ENCODE peak calls at places on chromosomes 1 and 21, in four cellular contexts. One of them, this sample, is unnamed.

GRCh38 chr1:21552715-21553114 is 43.5 kb downstream of the ALPL start:
- DNase-seq in A549: no peak
- DNase-seq in K562: no peak
- DNase-seq in GM12878: no peak
- DNase-seq in this sample: no peak

GRCh38 chr1:157367091-157367739 is 185.1 kb downstream of the FCRL5 start:
- DNase-seq in A549: no peak
- DNase-seq in K562: peak; percentile 29
- DNase-seq in GM12878: no peak
- DNase-seq in this sample: no peak

GRCh38 chr1:223846668-223847007 is 891 bp upstream of the TP53BP2 start:
- DNase-seq in A549: no peak
- DNase-seq in K562: no peak
- DNase-seq in GM12878: no peak
- DNase-seq in this sample: peak; percentile 53

GRCh38 chr1:201602413-201603265 is 63.7 kb downstream of the NAV1 start:
- DNase-seq in A549: peak; percentile 64
- DNase-seq in K562: no peak
- DNase-seq in GM12878: no peak
- DNase-seq in this sample: no peak

GRCh38 chr1:6367381-6368007 is 26.1 kb downstream of the ACOT7 start:
- DNase-seq in A549: no peak
- DNase-seq in K562: no peak
- DNase-seq in GM12878: no peak
- DNase-seq in this sample: no peak

GRCh38 chr1:229251185-229251584 is 19.7 kb upstream of the RAB4A start:
- DNase-seq in A549: no peak
- DNase-seq in K562: no peak
- DNase-seq in GM12878: no peak
- DNase-seq in this sample: no peak

GRCh38 chr1:27672750-27673112 is 739 bp upstream of the IFI6 start:
- DNase-seq in A549: no peak
- DNase-seq in K562: no peak
- DNase-seq in GM12878: no peak
- DNase-seq in this sample: no peak

GRCh38 chr1:116820362-116820761 is 66.1 kb downstream of the CD2 start:
- DNase-seq in A549: no peak
- DNase-seq in K562: no peak
- DNase-seq in GM12878: no peak
- DNase-seq in this sample: no peak

GRCh38 chr1:197451424-197451823 is 183.4 kb downstream of the CRB1 start:
- DNase-seq in A549: no peak
- DNase-seq in K562: no peak
- DNase-seq in GM12878: no peak
- DNase-seq in this sample: no peak

GRCh38 chr1:226864311-226864710 is 6.1 kb upstream of the PSEN2 start:
- DNase-seq in A549: no peak
- DNase-seq in K562: no peak
- DNase-seq in GM12878: no peak
- DNase-seq in this sample: no peak

GRCh38 chr1:54796902-54797301 is 4.2 kb downstream of the TTC22 start:
- DNase-seq in A549: no peak
- DNase-seq in K562: no peak
- DNase-seq in GM12878: no peak
- DNase-seq in this sample: no peak

GRCh38 chr1:26710811-26711210 is 15.0 kb downstream of the ARID1A start:
- DNase-seq in A549: no peak
- DNase-seq in K562: no peak
- DNase-seq in GM12878: no peak
- DNase-seq in this sample: no peak

GRCh38 chr1:16076871-16077250 is 3.4 kb upstream of the FAM131C start:
- DNase-seq in A549: no peak
- DNase-seq in K562: no peak
- DNase-seq in GM12878: no peak
- DNase-seq in this sample: peak; percentile 82

GRCh38 chr21:32702702-32703101 is 25.1 kb downstream of the SYNJ1 start:
- DNase-seq in A549: no peak
- DNase-seq in K562: no peak
- DNase-seq in GM12878: no peak
- DNase-seq in this sample: no peak

GRCh38 chr21:43697758-43698643 is 20.9 kb upstream of the PDXK start:
- DNase-seq in A549: no peak
- DNase-seq in K562: no peak
- DNase-seq in GM12878: no peak
- DNase-seq in this sample: no peak

GRCh38 chr1:98053471-98054366 is 132.9 kb upstream of the DPYD start:
- DNase-seq in A549: no peak
- DNase-seq in K562: peak; percentile 64
- DNase-seq in GM12878: no peak
- DNase-seq in this sample: peak; percentile 87

GRCh38 chr21:34707876-34708325 is 39.1 kb downstream of the CLIC6 start:
- DNase-seq in A549: no peak
- DNase-seq in K562: no peak
- DNase-seq in GM12878: peak; percentile 66
- DNase-seq in this sample: no peak

GRCh38 chr1:95650631-95651030 is 416.6 kb downstream of the RWDD3 start:
- DNase-seq in A549: no peak
- DNase-seq in K562: no peak
- DNase-seq in GM12878: no peak
- DNase-seq in this sample: no peak

GRCh38 chr1:242534753-242535152 is 10.3 kb upstream of the PLD5 start:
- DNase-seq in A549: no peak
- DNase-seq in K562: no peak
- DNase-seq in GM12878: no peak
- DNase-seq in this sample: no peak

GRCh38 chr1:40760984-40761383 is 22.6 kb upstream of the KCNQ4 start:
- DNase-seq in A549: no peak
- DNase-seq in K562: no peak
- DNase-seq in GM12878: no peak
- DNase-seq in this sample: no peak

GRCh38 chr1:212916395-212917133 is 33.8 kb upstream of the VASH2 start:
- DNase-seq in A549: no peak
- DNase-seq in K562: peak; percentile 42
- DNase-seq in GM12878: no peak
- DNase-seq in this sample: no peak

GRCh38 chr21:23837564-23837963 is 1769.7 kb downstream of the MRPL39 start:
- DNase-seq in A549: no peak
- DNase-seq in K562: no peak
- DNase-seq in GM12878: no peak
- DNase-seq in this sample: no peak

GRCh38 chr1:162984699-162985098 is 84.5 kb upstream of the RGS4 start:
- DNase-seq in A549: no peak
- DNase-seq in K562: no peak
- DNase-seq in GM12878: no peak
- DNase-seq in this sample: no peak

GRCh38 chr1:162985816-162986215 is 83.3 kb upstream of the RGS4 start:
- DNase-seq in A549: no peak
- DNase-seq in K562: no peak
- DNase-seq in GM12878: no peak
- DNase-seq in this sample: no peak

GRCh38 chr1:162988869-162989268 is 80.3 kb upstream of the RGS4 start:
- DNase-seq in A549: no peak
- DNase-seq in K562: no peak
- DNase-seq in GM12878: no peak
- DNase-seq in this sample: no peak

GRCh38 chr1:162990665-162991064 is 78.5 kb upstream of the RGS4 start:
- DNase-seq in A549: no peak
- DNase-seq in K562: no peak
- DNase-seq in GM12878: no peak
- DNase-seq in this sample: no peak

GRCh38 chr1:162987866-162988265 is 81.3 kb upstream of the RGS4 start:
- DNase-seq in A549: no peak
- DNase-seq in K562: no peak
- DNase-seq in GM12878: no peak
- DNase-seq in this sample: no peak
- TF ChIP-seq EP300 in A549: no peak
- TF ChIP-seq EP300 in K562: no peak
- TF ChIP-seq EP300 in GM12878: no peak
- TF ChIP-seq EP300 in this sample: no peak

DNA sequence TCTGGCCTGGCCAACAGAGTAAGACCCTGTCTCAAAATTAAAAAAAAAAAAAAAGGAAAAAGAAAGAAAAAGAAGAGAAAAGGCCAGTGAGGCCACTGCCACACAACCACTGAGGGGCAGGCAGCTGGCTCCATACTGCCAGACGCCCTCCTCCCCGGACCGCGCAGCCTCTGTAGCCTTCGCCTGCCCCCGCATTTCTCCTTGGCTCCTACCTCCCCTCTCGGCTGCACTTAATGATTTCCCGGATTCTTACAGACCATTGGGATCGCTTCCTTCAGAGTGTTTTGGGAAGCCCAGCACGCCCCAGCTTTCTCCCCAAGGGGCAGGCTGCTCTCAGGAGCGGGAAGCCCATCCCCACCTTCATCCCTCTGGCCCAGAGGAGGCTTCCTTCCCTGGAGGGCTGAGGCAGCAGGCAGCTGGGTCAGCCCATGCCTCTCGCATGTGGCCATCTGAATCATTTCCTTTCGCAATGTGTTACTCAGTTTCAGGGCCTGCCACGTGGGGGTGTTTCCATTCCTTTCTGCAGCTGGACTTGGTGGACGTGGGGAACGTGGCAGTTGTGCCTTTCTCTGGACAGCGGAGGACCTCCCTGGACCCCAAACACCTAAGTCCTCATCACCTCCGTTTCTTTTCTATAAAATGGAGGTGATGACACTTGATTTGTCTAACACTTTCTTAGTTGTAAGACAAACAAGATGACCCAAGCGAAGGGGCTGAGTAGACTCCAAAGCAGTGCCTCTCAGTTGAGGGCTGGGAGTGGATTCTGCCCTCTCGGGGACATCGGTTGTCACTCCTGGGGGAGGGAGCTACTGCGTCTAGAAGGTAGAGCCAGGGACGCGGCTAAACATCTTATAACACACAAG is 2.3 kb downstream of the SLC2A5 start:
- DNase-seq in A549: no peak
- DNase-seq in K562: no peak
- DNase-seq in GM12878: no peak
- DNase-seq in this sample: no peak
- TF ChIP-seq CTCF in A549: no peak
- TF ChIP-seq CTCF in K562: peak; percentile 17
- TF ChIP-seq CTCF in GM12878: no peak
- TF ChIP-seq CTCF in this sample: no peak

DNA sequence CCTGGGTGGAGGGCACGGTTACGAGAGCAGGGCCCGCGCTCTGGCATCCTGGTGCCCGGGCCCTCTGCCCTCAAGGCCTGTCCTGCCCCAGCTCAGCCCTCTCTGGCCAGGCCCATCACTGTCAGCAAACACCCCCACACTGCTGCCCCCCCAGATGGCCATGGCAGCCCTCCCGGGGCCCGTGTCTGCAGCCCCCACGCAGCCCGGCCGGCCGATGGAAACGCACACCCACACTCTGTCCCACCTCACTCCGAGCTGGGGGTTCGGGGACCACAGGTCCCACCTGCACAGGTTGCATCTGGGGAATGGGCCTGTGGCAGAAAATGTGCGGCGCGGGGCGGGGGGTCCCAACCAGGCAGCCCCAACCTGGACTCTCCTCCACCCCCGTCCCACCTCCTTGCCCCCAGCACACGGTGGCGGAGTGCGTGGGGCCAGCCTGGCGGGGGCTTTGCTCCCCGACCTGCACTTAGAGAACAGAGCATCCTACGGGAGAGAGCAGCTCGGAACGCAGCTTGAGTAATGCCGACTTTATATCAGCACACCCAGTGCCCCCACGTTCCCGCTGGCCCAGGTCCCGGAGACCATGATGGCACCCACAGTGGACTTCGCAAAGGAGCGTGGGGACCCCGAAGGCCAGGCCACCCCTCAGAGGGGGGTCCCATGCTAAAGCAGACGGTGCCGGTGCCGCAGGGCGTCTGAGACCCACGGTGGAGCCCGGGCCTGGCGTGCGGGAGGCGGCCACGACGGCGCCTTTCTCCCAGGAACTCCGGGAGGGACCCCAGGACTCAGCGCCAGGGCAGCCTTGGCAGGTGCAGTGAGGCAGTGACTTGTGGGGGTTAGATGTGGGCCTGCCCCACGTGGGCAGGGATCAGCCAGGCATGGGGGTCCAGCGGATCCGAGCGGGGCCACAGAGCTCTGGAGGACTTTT is 7.5 kb upstream of the RNF223 start:
- DNase-seq in A549: no peak
- DNase-seq in K562: no peak
- DNase-seq in GM12878: no peak
- DNase-seq in this sample: peak; percentile 21
- TF ChIP-seq RCOR1 in A549: no peak
- TF ChIP-seq RCOR1 in K562: no peak
- TF ChIP-seq RCOR1 in GM12878: no peak
- TF ChIP-seq RCOR1 in this sample: no peak

DNA sequence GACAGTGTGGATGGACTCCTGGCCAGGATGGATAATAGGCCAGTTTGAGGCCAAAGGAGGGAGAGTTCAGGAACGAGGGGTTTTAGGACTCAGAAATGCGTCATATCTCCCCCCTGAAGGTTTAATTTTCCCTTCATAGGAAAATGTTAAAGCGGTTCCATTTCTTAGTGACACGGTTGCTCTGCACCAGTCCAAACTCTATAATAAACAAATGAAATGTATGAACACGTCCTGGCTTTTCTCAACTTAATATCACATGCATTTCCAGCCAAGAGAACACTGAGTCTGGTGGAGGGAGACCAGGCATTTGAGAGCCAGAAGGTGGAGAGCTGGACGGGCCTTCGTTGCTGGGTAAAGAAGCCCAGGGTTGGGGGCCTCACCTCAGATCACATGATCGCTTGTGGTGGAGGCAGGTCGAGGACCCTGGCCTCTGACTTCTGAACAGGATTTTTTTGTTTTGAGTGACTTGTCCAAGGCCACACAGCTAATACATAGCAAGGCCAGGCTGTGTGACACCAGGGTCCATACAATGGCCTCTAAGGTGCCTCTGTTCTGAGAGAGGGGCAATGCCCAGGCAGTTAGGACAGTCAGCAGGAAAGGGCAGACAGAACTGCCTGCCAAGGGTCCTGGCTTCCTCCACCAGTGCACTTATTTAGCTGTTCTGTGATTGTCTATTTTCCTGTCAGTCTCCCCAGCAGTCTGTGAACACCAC is 11.4 kb downstream of the SLC1A7 start:
- DNase-seq in A549: no peak
- DNase-seq in K562: no peak
- DNase-seq in GM12878: no peak
- DNase-seq in this sample: no peak
- TF ChIP-seq EP300 in A549: no peak
- TF ChIP-seq EP300 in K562: no peak
- TF ChIP-seq EP300 in GM12878: no peak
- TF ChIP-seq EP300 in this sample: no peak

GRCh38 chr1:113178522-113178921 is 105.5 kb downstream of the LRIG2 start:
- DNase-seq in A549: no peak
- DNase-seq in K562: no peak
- DNase-seq in GM12878: no peak
- DNase-seq in this sample: no peak
- TF ChIP-seq CTCF in A549: no peak
- TF ChIP-seq CTCF in K562: peak; percentile 54
- TF ChIP-seq CTCF in GM12878: no peak
- TF ChIP-seq CTCF in this sample: peak; percentile 27

GRCh38 chr1:77825356-77825709 is 45.9 kb downstream of the MIGA1 start:
- DNase-seq in A549: no peak
- DNase-seq in K562: no peak
- DNase-seq in GM12878: peak; percentile 1
- DNase-seq in this sample: no peak
- TF ChIP-seq RCOR1 in A549: no peak
- TF ChIP-seq RCOR1 in K562: no peak
- TF ChIP-seq RCOR1 in GM12878: no peak
- TF ChIP-seq RCOR1 in this sample: no peak

GRCh38 chr1:76084685-76085084 is 10.1 kb downstream of the ST6GALNAC3 start:
- DNase-seq in A549: no peak
- DNase-seq in K562: no peak
- DNase-seq in GM12878: no peak
- DNase-seq in this sample: no peak
- TF ChIP-seq EP300 in A549: no peak
- TF ChIP-seq EP300 in K562: no peak
- TF ChIP-seq EP300 in GM12878: no peak
- TF ChIP-seq EP300 in this sample: no peak

This sample was measured in SK-N-SH.